ENCODE peak calls at places on chromosomes 2 and 18, in nine cellular contexts. One of them, this sample, is unnamed.
A peak's percentile ranks its signal among the peaks of the same experiment; 100 is the strongest.

GRCh38 chr18:12608292-12608691 is 49.6 kb downstream of the SPIRE1 start:
- DNase-seq in uterus: no peak
- DNase-seq in heart left ventricle: no peak
- DNase-seq in HCT116: no peak
- DNase-seq in gastrocnemius medialis: no peak
- DNase-seq in spleen: no peak
- DNase-seq in stomach: no peak
- DNase-seq in esophagus muscularis mucosa: no peak
- DNase-seq in GM12878: no peak
- DNase-seq in this sample: no peak

GRCh38 chr18:56853961-56854360 is 202.8 kb downstream of the WDR7 start:
- DNase-seq in gastrocnemius medialis: no peak
- DNase-seq in uterus: no peak
- DNase-seq in heart left ventricle: no peak
- DNase-seq in spleen: no peak
- DNase-seq in GM12878: no peak
- DNase-seq in stomach: no peak
- DNase-seq in esophagus muscularis mucosa: no peak
- DNase-seq in HCT116: no peak
- DNase-seq in this sample: no peak

GRCh38 chr18:61322265-61322873 is 10.9 kb upstream of the CDH20 start:
- DNase-seq in heart left ventricle: peak; percentile 38
- DNase-seq in esophagus muscularis mucosa: no peak
- DNase-seq in spleen: peak; percentile 78
- DNase-seq in GM12878: no peak
- DNase-seq in uterus: no peak
- DNase-seq in gastrocnemius medialis: no peak
- DNase-seq in stomach: peak; percentile 44
- DNase-seq in HCT116: peak; percentile 27
- DNase-seq in this sample: peak; percentile 42

GRCh38 chr2:29213871-29214341 is 98.7 kb downstream of the CLIP4 start:
- DNase-seq in spleen: peak; percentile 54
- DNase-seq in heart left ventricle: no peak
- DNase-seq in stomach: no peak
- DNase-seq in gastrocnemius medialis: peak; percentile 10
- DNase-seq in esophagus muscularis mucosa: peak; percentile 39
- DNase-seq in uterus: no peak
- DNase-seq in GM12878: no peak
- DNase-seq in HCT116: no peak
- DNase-seq in this sample: no peak

GRCh38 chr2:223952280-223952968 is 4.8 kb upstream of the MRPL44 start:
- DNase-seq in stomach: no peak
- DNase-seq in HCT116: no peak
- DNase-seq in uterus: no peak
- DNase-seq in GM12878: no peak
- DNase-seq in gastrocnemius medialis: no peak
- DNase-seq in heart left ventricle: no peak
- DNase-seq in spleen: no peak
- DNase-seq in esophagus muscularis mucosa: no peak
- DNase-seq in this sample: no peak

GRCh38 chr2:208319403-208319802 is 53.3 kb downstream of the PIKFYVE start:
- DNase-seq in GM12878: peak; percentile 55
- DNase-seq in stomach: no peak
- DNase-seq in uterus: no peak
- DNase-seq in HCT116: no peak
- DNase-seq in esophagus muscularis mucosa: no peak
- DNase-seq in gastrocnemius medialis: no peak
- DNase-seq in heart left ventricle: no peak
- DNase-seq in spleen: no peak
- DNase-seq in this sample: no peak

GRCh38 chr2:4715065-4715464 is 977.1 kb upstream of the SOX11 start:
- DNase-seq in spleen: no peak
- DNase-seq in stomach: no peak
- DNase-seq in GM12878: no peak
- DNase-seq in heart left ventricle: no peak
- DNase-seq in gastrocnemius medialis: no peak
- DNase-seq in esophagus muscularis mucosa: no peak
- DNase-seq in uterus: no peak
- DNase-seq in HCT116: no peak
- DNase-seq in this sample: no peak

GRCh38 chr2:176553685-176554106 is 284.5 kb downstream of the MTX2 start:
- DNase-seq in esophagus muscularis mucosa: no peak
- DNase-seq in HCT116: peak; percentile 32
- DNase-seq in GM12878: no peak
- DNase-seq in uterus: peak; percentile 74
- DNase-seq in stomach: peak; percentile 68
- DNase-seq in spleen: peak; percentile 87
- DNase-seq in heart left ventricle: peak; percentile 38
- DNase-seq in gastrocnemius medialis: peak; percentile 32
- DNase-seq in this sample: peak; percentile 65

GRCh38 chr2:98212733-98213132 is 125.8 kb downstream of the VWA3B start:
- DNase-seq in esophagus muscularis mucosa: no peak
- DNase-seq in stomach: no peak
- DNase-seq in GM12878: no peak
- DNase-seq in heart left ventricle: no peak
- DNase-seq in spleen: no peak
- DNase-seq in uterus: no peak
- DNase-seq in HCT116: no peak
- DNase-seq in gastrocnemius medialis: no peak
- DNase-seq in this sample: no peak

GRCh38 chr18:32040936-32041335 is 22.3 kb downstream of the RNF125 start:
- DNase-seq in stomach: no peak
- DNase-seq in gastrocnemius medialis: no peak
- DNase-seq in esophagus muscularis mucosa: no peak
- DNase-seq in heart left ventricle: no peak
- DNase-seq in spleen: no peak
- DNase-seq in HCT116: no peak
- DNase-seq in GM12878: no peak
- DNase-seq in uterus: no peak
- DNase-seq in this sample: no peak

GRCh38 chr2:209113030-209113429 is 310.8 kb upstream of the MAP2 start:
- DNase-seq in GM12878: no peak
- DNase-seq in esophagus muscularis mucosa: no peak
- DNase-seq in uterus: no peak
- DNase-seq in HCT116: no peak
- DNase-seq in gastrocnemius medialis: no peak
- DNase-seq in heart left ventricle: no peak
- DNase-seq in spleen: no peak
- DNase-seq in stomach: no peak
- DNase-seq in this sample: no peak

GRCh38 chr2:45178854-45179253 is 169.6 kb upstream of the SIX2 start:
- DNase-seq in GM12878: no peak
- DNase-seq in stomach: no peak
- DNase-seq in uterus: no peak
- DNase-seq in heart left ventricle: no peak
- DNase-seq in HCT116: no peak
- DNase-seq in spleen: no peak
- DNase-seq in esophagus muscularis mucosa: no peak
- DNase-seq in gastrocnemius medialis: no peak
- DNase-seq in this sample: no peak

GRCh38 chr2:176637497-176638166 is 368.4 kb downstream of the MTX2 start:
- DNase-seq in uterus: peak; percentile 79
- DNase-seq in HCT116: no peak
- DNase-seq in esophagus muscularis mucosa: no peak
- DNase-seq in stomach: no peak
- DNase-seq in heart left ventricle: peak; percentile 33
- DNase-seq in GM12878: no peak
- DNase-seq in spleen: peak; percentile 82
- DNase-seq in gastrocnemius medialis: peak; percentile 27
- DNase-seq in this sample: peak; percentile 71

GRCh38 chr18:75133721-75134645 is 75.0 kb downstream of the PTGR3 start:
- DNase-seq in spleen: peak; percentile 53
- DNase-seq in heart left ventricle: no peak
- DNase-seq in GM12878: no peak
- DNase-seq in stomach: no peak
- DNase-seq in gastrocnemius medialis: no peak
- DNase-seq in HCT116: no peak
- DNase-seq in uterus: no peak
- DNase-seq in esophagus muscularis mucosa: peak; percentile 39
- DNase-seq in this sample: no peak

GRCh38 chr2:70670202-70670601 is 97.8 kb downstream of the ADD2 start:
- DNase-seq in stomach: no peak
- DNase-seq in esophagus muscularis mucosa: no peak
- DNase-seq in gastrocnemius medialis: no peak
- DNase-seq in spleen: no peak
- DNase-seq in GM12878: no peak
- DNase-seq in heart left ventricle: no peak
- DNase-seq in HCT116: no peak
- DNase-seq in uterus: no peak
- DNase-seq in this sample: no peak

GRCh38 chr18:13271512-13271911 is 53.0 kb downstream of the LDLRAD4 start:
- DNase-seq in heart left ventricle: peak; percentile 75
- DNase-seq in esophagus muscularis mucosa: no peak
- DNase-seq in spleen: no peak
- DNase-seq in uterus: no peak
- DNase-seq in stomach: no peak
- DNase-seq in GM12878: no peak
- DNase-seq in HCT116: no peak
- DNase-seq in gastrocnemius medialis: no peak
- DNase-seq in this sample: no peak

GRCh38 chr2:172395503-172395902 is 31.9 kb upstream of the ITGA6 start:
- DNase-seq in heart left ventricle: peak; percentile 44
- DNase-seq in stomach: no peak
- DNase-seq in spleen: no peak
- DNase-seq in gastrocnemius medialis: no peak
- DNase-seq in esophagus muscularis mucosa: no peak
- DNase-seq in HCT116: no peak
- DNase-seq in uterus: no peak
- DNase-seq in GM12878: no peak
- DNase-seq in this sample: no peak

GRCh38 chr2:64919261-64919660 is 69.9 kb upstream of the SLC1A4 start:
- DNase-seq in HCT116: no peak
- DNase-seq in GM12878: no peak
- DNase-seq in spleen: no peak
- DNase-seq in uterus: no peak
- DNase-seq in heart left ventricle: no peak
- DNase-seq in gastrocnemius medialis: no peak
- DNase-seq in esophagus muscularis mucosa: no peak
- DNase-seq in stomach: no peak
- DNase-seq in this sample: no peak
- TF ChIP-seq POLR2A in HCT116: no peak
- TF ChIP-seq POLR2A in GM12878: no peak
- TF ChIP-seq POLR2A in spleen: no peak
- TF ChIP-seq POLR2A in uterus: no peak
- TF ChIP-seq POLR2A in heart left ventricle: no peak
- TF ChIP-seq POLR2A in gastrocnemius medialis: no peak
- TF ChIP-seq POLR2A in esophagus muscularis mucosa: no peak
- TF ChIP-seq POLR2A in stomach: no peak
- TF ChIP-seq POLR2A in this sample: no peak

DNA sequence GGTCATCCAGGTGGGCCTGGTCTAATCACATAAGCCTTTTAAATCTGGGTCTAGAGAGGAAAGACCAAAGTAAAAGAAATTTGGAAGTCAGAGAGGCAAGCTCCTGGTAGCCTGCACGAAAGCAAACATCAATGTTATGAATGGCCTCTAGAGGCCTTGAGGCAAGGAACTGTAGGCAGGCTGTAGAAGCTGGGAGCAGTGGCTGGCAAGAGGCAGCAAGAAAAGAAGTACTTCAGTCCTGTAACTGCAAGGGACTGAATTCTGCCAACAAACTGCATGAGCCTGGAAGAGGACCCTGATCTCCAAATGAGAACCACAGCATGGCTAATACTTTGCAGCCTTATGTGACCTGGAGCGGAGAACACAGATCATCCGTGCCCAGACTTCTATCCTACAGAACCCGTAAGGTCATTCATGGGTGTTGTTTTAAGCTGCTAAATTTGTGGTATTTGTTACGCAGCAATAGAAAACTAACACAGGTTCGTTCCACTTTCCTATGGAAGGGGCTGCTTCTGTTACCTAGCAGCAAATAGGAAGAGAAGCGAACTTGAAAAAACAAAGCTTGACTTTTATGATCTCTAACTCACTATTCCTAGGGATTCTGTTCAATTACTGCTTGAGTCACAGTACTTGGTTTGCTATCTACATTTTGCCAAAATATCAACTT is 1.2 kb downstream of the IMMT start:
- DNase-seq in spleen: no peak
- DNase-seq in GM12878: no peak
- DNase-seq in esophagus muscularis mucosa: no peak
- DNase-seq in HCT116: no peak
- DNase-seq in heart left ventricle: no peak
- DNase-seq in gastrocnemius medialis: no peak
- DNase-seq in stomach: no peak
- DNase-seq in uterus: no peak
- DNase-seq in this sample: no peak
- H3K4me1 ChIP-seq in spleen: peaks cover 43% of the 10 kb centered on the region
- H3K4me1 ChIP-seq in GM12878: peaks cover 9% of the 10 kb centered on the region
- H3K4me1 ChIP-seq in esophagus muscularis mucosa: peaks cover 68% of the 10 kb centered on the region
- H3K4me1 ChIP-seq in HCT116: peaks cover 28% of the 10 kb centered on the region
- H3K4me1 ChIP-seq in heart left ventricle: peaks cover 55% of the 10 kb centered on the region
- H3K4me1 ChIP-seq in gastrocnemius medialis: peaks cover 57% of the 10 kb centered on the region
- H3K4me1 ChIP-seq in stomach: peaks cover 72% of the 10 kb centered on the region
- H3K4me1 ChIP-seq in uterus: peaks cover 7% of the 10 kb centered on the region
- H3K4me1 ChIP-seq in this sample: peaks cover 11% of the 10 kb centered on the region

DNA sequence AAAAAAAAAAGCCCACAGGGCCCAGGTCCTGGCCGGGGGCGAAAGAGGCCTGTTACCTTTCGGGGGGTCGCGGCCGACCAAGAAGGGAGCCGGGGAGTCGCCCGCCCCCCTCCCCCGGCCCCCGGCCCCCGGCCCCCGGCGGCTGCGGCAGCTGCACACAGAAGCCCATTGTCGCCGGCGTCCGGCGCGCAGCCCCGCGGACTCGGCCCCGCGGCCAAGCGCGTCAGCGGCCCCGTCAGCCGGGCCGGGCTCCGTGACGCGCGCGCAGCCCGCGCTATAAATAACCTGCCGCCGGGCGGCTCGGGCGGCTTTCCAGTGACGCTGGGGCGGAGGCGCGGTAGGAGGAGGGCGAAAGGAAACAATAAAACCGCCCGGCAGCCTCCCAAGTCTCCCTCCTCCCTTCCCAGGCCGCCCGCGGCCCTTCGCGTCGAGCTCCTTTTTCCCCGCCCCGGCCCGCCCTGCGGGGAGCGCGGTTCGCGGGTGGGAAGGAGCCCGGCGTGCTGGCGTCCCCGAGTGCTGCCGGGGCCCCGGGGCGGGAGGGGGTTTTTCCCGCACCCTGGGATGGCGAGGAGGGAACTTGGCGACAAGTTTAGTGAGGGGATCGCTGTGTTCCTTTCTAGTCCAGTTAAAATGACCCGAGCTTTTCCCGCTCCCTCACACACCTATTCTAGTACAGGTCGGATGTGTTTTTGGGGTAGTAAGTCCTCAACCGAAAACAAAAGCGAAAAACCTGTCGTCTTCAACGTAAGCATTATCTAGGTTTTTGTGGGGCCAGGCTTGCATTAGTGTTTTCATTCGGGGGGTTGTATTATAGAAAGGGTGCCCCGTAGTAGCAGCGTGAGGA is 10.0 kb upstream of the NR4A2 start:
- DNase-seq in heart left ventricle: peak; percentile 97
- DNase-seq in esophagus muscularis mucosa: peak; percentile 96
- DNase-seq in gastrocnemius medialis: peak; percentile 94
- DNase-seq in GM12878: no peak
- DNase-seq in spleen: peak; percentile 96
- DNase-seq in uterus: peak; percentile 96
- DNase-seq in HCT116: peak; percentile 84
- DNase-seq in stomach: peak; percentile 97
- DNase-seq in this sample: peak; percentile 98
- TF ChIP-seq POLR2A in heart left ventricle: peak; percentile 80
- TF ChIP-seq POLR2A in esophagus muscularis mucosa: peak; percentile 79
- TF ChIP-seq POLR2A in gastrocnemius medialis: peak; percentile 78
- TF ChIP-seq POLR2A in GM12878: peak; percentile 60
- TF ChIP-seq POLR2A in spleen: peak; percentile 54
- TF ChIP-seq POLR2A in uterus: peak; percentile 84
- TF ChIP-seq POLR2A in HCT116: no peak
- TF ChIP-seq POLR2A in stomach: no peak
- TF ChIP-seq POLR2A in this sample: peak; percentile 80

GRCh38 chr2:36371070-36371962 is 15.7 kb downstream of the CRIM1 start:
- DNase-seq in gastrocnemius medialis: no peak
- DNase-seq in stomach: no peak
- DNase-seq in uterus: no peak
- DNase-seq in spleen: no peak
- DNase-seq in GM12878: no peak
- DNase-seq in heart left ventricle: no peak
- DNase-seq in HCT116: no peak
- DNase-seq in esophagus muscularis mucosa: no peak
- DNase-seq in this sample: no peak
- H3K4me1 ChIP-seq in gastrocnemius medialis: peaks cover 100% of the 10 kb centered on the region
- H3K4me1 ChIP-seq in stomach: peaks cover 95% of the 10 kb centered on the region
- H3K4me1 ChIP-seq in uterus: peaks cover 3% of the 10 kb centered on the region
- H3K4me1 ChIP-seq in spleen: peaks cover 41% of the 10 kb centered on the region
- H3K4me1 ChIP-seq in GM12878: no peaks in the 10 kb centered on the region
- H3K4me1 ChIP-seq in heart left ventricle: peaks cover 95% of the 10 kb centered on the region
- H3K4me1 ChIP-seq in HCT116: peaks cover 100% of the 10 kb centered on the region
- H3K4me1 ChIP-seq in esophagus muscularis mucosa: peaks cover 100% of the 10 kb centered on the region
- H3K4me1 ChIP-seq in this sample: peaks cover 33% of the 10 kb centered on the region

This sample was measured in ovary.